ENCODE peak calls at places on chromosomes 11 and 22, in five cellular contexts. One of them, this sample, is unnamed.

GRCh38 chr11:1757861-1758610 is 5.7 kb downstream of the CTSD start:
- DNase-seq in bronchial epithelial cell: no peak
- DNase-seq in astrocyte of the cerebellum: no peak
- DNase-seq in thoracic aorta: no peak
- DNase-seq in pancreas: peak
- DNase-seq in this sample: no peak

GRCh38 chr11:8810331-8811301 is 100.4 kb upstream of the AKIP1 start:
- DNase-seq in bronchial epithelial cell: peak
- DNase-seq in astrocyte of the cerebellum: no peak
- DNase-seq in thoracic aorta: peak
- DNase-seq in pancreas: peak
- DNase-seq in this sample: peak

GRCh38 chr22:47337161-47337621 is 574.7 kb downstream of the TBC1D22A start:
- DNase-seq in bronchial epithelial cell: peak
- DNase-seq in astrocyte of the cerebellum: peak
- DNase-seq in thoracic aorta: no peak
- DNase-seq in pancreas: no peak
- DNase-seq in this sample: peak

GRCh38 chr11:111095327-111095726 is 150.2 kb upstream of the POU2AF2 start:
- DNase-seq in bronchial epithelial cell: no peak
- DNase-seq in astrocyte of the cerebellum: no peak
- DNase-seq in thoracic aorta: no peak
- DNase-seq in pancreas: no peak
- DNase-seq in this sample: no peak

GRCh38 chr11:118634435-118635236 is 27.2 kb downstream of the PHLDB1 start:
- DNase-seq in bronchial epithelial cell: peak
- DNase-seq in astrocyte of the cerebellum: peak
- DNase-seq in thoracic aorta: no peak
- DNase-seq in pancreas: peak
- DNase-seq in this sample: peak

GRCh38 chr11:70715166-70715565 is 316.8 kb downstream of the CTTN start:
- DNase-seq in bronchial epithelial cell: no peak
- DNase-seq in astrocyte of the cerebellum: no peak
- DNase-seq in thoracic aorta: no peak
- DNase-seq in pancreas: no peak
- DNase-seq in this sample: no peak

GRCh38 chr22:25745341-25746011 is 3.5 kb downstream of the MYO18B start:
- DNase-seq in bronchial epithelial cell: peak
- DNase-seq in astrocyte of the cerebellum: no peak
- DNase-seq in thoracic aorta: no peak
- DNase-seq in pancreas: no peak
- DNase-seq in this sample: peak

GRCh38 chr11:75423721-75424120 is 9.3 kb downstream of the KLHL35 start:
- DNase-seq in bronchial epithelial cell: no peak
- DNase-seq in astrocyte of the cerebellum: no peak
- DNase-seq in thoracic aorta: no peak
- DNase-seq in pancreas: peak
- DNase-seq in this sample: no peak

GRCh38 chr11:45556851-45557707 is 108.3 kb downstream of the CHST1 start:
- DNase-seq in bronchial epithelial cell: peak
- DNase-seq in astrocyte of the cerebellum: no peak
- DNase-seq in thoracic aorta: no peak
- DNase-seq in pancreas: no peak
- DNase-seq in this sample: peak

GRCh38 chr11:113519989-113520613 is 44.9 kb upstream of the DRD2 start:
- DNase-seq in bronchial epithelial cell: no peak
- DNase-seq in astrocyte of the cerebellum: no peak
- DNase-seq in thoracic aorta: no peak
- DNase-seq in pancreas: no peak
- DNase-seq in this sample: no peak

GRCh38 chr11:16001044-16001568 is 355.2 kb downstream of the SOX6 start:
- DNase-seq in bronchial epithelial cell: no peak
- DNase-seq in astrocyte of the cerebellum: no peak
- DNase-seq in thoracic aorta: no peak
- DNase-seq in pancreas: no peak
- DNase-seq in this sample: no peak

GRCh38 chr11:16007514-16007913 is 348.8 kb downstream of the SOX6 start:
- DNase-seq in bronchial epithelial cell: no peak
- DNase-seq in astrocyte of the cerebellum: no peak
- DNase-seq in thoracic aorta: no peak
- DNase-seq in pancreas: no peak
- DNase-seq in this sample: no peak

GRCh38 chr11:16000065-16000464 is 356.3 kb downstream of the SOX6 start:
- DNase-seq in bronchial epithelial cell: peak
- DNase-seq in astrocyte of the cerebellum: peak
- DNase-seq in thoracic aorta: no peak
- DNase-seq in pancreas: no peak
- DNase-seq in this sample: peak

GRCh38 chr11:16002942-16003341 is 353.4 kb downstream of the SOX6 start:
- DNase-seq in bronchial epithelial cell: no peak
- DNase-seq in astrocyte of the cerebellum: no peak
- DNase-seq in thoracic aorta: no peak
- DNase-seq in pancreas: no peak
- DNase-seq in this sample: no peak

GRCh38 chr11:16001899-16002426 is 354.4 kb downstream of the SOX6 start:
- DNase-seq in bronchial epithelial cell: peak
- DNase-seq in astrocyte of the cerebellum: peak
- DNase-seq in thoracic aorta: no peak
- DNase-seq in pancreas: no peak
- DNase-seq in this sample: peak
- TF ChIP-seq CTCF in bronchial epithelial cell: no peak
- TF ChIP-seq CTCF in astrocyte of the cerebellum: no peak
- TF ChIP-seq CTCF in thoracic aorta: no peak
- TF ChIP-seq CTCF in pancreas: no peak
- TF ChIP-seq CTCF in this sample: no peak

GRCh38 chr11:47132490-47132889 is 44.2 kb downstream of the ARFGAP2 start:
- DNase-seq in bronchial epithelial cell: no peak
- DNase-seq in astrocyte of the cerebellum: no peak
- DNase-seq in thoracic aorta: no peak
- DNase-seq in pancreas: no peak
- DNase-seq in this sample: no peak
- TF ChIP-seq CTCF in bronchial epithelial cell: no peak
- TF ChIP-seq CTCF in astrocyte of the cerebellum: no peak
- TF ChIP-seq CTCF in thoracic aorta: no peak
- TF ChIP-seq CTCF in pancreas: no peak
- TF ChIP-seq CTCF in this sample: no peak

GRCh38 chr22:24503137-24503850 is 8.2 kb downstream of the UPB1 start:
- DNase-seq in bronchial epithelial cell: peak
- DNase-seq in astrocyte of the cerebellum: peak
- DNase-seq in thoracic aorta: no peak
- DNase-seq in pancreas: no peak
- DNase-seq in this sample: peak
- TF ChIP-seq CTCF in bronchial epithelial cell: peak
- TF ChIP-seq CTCF in astrocyte of the cerebellum: peak
- TF ChIP-seq CTCF in thoracic aorta: peak
- TF ChIP-seq CTCF in pancreas: peak
- TF ChIP-seq CTCF in this sample: peak

DNA sequence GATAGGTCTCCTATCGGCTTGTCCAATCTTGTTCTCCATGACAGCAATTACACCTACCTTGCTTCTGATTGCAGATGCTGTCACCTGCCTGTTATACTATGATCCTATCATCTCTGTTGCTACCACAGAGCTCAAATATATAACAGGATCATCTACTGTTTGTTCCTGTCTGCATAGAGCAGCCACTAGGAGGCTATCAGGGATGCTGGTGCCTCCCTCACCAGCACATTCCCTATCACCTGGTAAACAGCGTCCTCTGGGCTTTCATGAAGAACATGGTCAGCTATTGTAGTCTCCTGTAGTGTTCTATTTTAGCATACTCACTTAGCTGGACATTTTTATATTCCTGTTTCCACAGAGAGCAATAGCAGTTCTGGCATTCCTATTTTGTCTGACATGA is 87.8 kb upstream of the FAT3 start:
- DNase-seq in bronchial epithelial cell: peak
- DNase-seq in astrocyte of the cerebellum: no peak
- DNase-seq in thoracic aorta: no peak
- DNase-seq in pancreas: no peak
- DNase-seq in this sample: peak
- TF ChIP-seq CTCF in bronchial epithelial cell: peak
- TF ChIP-seq CTCF in astrocyte of the cerebellum: peak
- TF ChIP-seq CTCF in thoracic aorta: no peak
- TF ChIP-seq CTCF in pancreas: no peak
- TF ChIP-seq CTCF in this sample: peak

GRCh38 chr11:79758325-79758724 is 317.5 kb upstream of the TENM4 start:
- DNase-seq in bronchial epithelial cell: no peak
- DNase-seq in astrocyte of the cerebellum: no peak
- DNase-seq in thoracic aorta: no peak
- DNase-seq in pancreas: no peak
- DNase-seq in this sample: no peak

GRCh38 chr11:79768343-79768742 is 327.5 kb upstream of the TENM4 start:
- DNase-seq in bronchial epithelial cell: no peak
- DNase-seq in astrocyte of the cerebellum: no peak
- DNase-seq in thoracic aorta: no peak
- DNase-seq in pancreas: no peak
- DNase-seq in this sample: peak

GRCh38 chr11:79762271-79762935 is 321.6 kb upstream of the TENM4 start:
- DNase-seq in bronchial epithelial cell: peak
- DNase-seq in astrocyte of the cerebellum: no peak
- DNase-seq in thoracic aorta: no peak
- DNase-seq in pancreas: no peak
- DNase-seq in this sample: peak
- TF ChIP-seq CTCF in bronchial epithelial cell: peak
- TF ChIP-seq CTCF in astrocyte of the cerebellum: no peak
- TF ChIP-seq CTCF in thoracic aorta: no peak
- TF ChIP-seq CTCF in pancreas: no peak
- TF ChIP-seq CTCF in this sample: no peak

GRCh38 chr22:30636226-30637077 is 871 bp downstream of the SLC35E4 start:
- DNase-seq in bronchial epithelial cell: no peak
- DNase-seq in astrocyte of the cerebellum: no peak
- DNase-seq in thoracic aorta: no peak
- DNase-seq in pancreas: peak
- DNase-seq in this sample: peak
- TF ChIP-seq CTCF in bronchial epithelial cell: no peak
- TF ChIP-seq CTCF in astrocyte of the cerebellum: no peak
- TF ChIP-seq CTCF in thoracic aorta: no peak
- TF ChIP-seq CTCF in pancreas: no peak
- TF ChIP-seq CTCF in this sample: no peak

DNA sequence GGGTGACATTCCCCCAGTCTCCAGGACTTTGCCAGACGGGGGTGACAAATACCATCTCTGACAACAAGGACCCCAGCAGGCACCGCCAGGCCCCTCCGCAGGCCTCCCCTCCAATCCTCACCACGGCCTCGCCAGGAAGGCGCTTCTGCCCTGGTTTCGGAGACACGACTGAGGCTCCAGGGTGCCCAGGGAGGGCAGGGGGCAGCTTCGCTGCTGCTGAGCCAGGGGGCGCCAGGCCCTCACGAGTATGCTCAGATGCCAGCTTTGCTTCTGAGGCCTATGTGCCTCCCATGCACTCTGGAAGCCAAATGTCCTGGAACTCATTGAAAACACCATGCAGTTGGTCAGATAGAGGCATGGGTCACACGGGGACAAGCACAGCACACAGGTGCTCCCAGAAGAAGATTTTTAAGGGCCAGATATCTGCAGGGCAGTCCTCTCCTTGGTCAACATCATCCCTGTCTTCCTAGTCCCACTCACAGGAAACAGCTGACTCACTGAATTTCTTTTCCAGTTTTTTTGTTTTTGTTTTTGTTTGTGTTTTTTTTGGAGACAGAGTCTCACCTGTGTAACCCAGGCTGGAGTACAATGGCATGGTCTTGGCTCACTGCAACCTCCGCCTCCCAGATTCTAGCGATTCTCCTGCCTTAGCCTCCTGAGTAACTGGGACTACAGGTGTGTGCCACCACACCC is 19.9 kb downstream of the BID start:
- DNase-seq in bronchial epithelial cell: no peak
- DNase-seq in astrocyte of the cerebellum: no peak
- DNase-seq in thoracic aorta: no peak
- DNase-seq in pancreas: peak
- DNase-seq in this sample: no peak
- TF ChIP-seq CTCF in bronchial epithelial cell: peak
- TF ChIP-seq CTCF in astrocyte of the cerebellum: peak
- TF ChIP-seq CTCF in thoracic aorta: no peak
- TF ChIP-seq CTCF in pancreas: no peak
- TF ChIP-seq CTCF in this sample: peak

This sample was measured in MCF 10A.